ENCODE peak calls at places on chromosomes 13 and 19, in five cellular contexts. K, L, H, Z and C are unnamed samples.

GRCh38 chr13:98570929-98571372 is 6.0 kb downstream of the STK24 start:
- DNase-seq in L (peak; percentile 56), K (no peak), Z (peak; percentile 92), H (no peak), C (no peak)

GRCh38 chr13:76992548-76993001 is 694 bp downstream of the CLN5 start:
- DNase-seq in H (peak; percentile 30), L (no peak), K (no peak), Z (peak; percentile 71), C (peak; percentile 14)

GRCh38 chr13:114234266-114234644 is 442 bp upstream of the CDC16 start:
- DNase-seq in L (no peak), Z (peak; percentile 62), H (no peak), K (no peak), C (no peak)

GRCh38 chr13:101614491-101614890 is 162.0 kb downstream of the ITGBL1 start:
- DNase-seq in L (no peak), H (no peak), Z (no peak), K (no peak), C (no peak)

GRCh38 chr19:41601771-41602170 is 25.1 kb downstream of the CEACAM4 start:
- DNase-seq in L (no peak), H (no peak), K (no peak), Z (no peak), C (no peak)

GRCh38 chr13:111421216-111421615 is 100.8 kb downstream of the TEX29 start:
- DNase-seq in H (no peak), K (no peak), L (no peak), Z (no peak), C (no peak)

GRCh38 chr13:56907766-56908165 is 233.0 kb upstream of the PRR20A start:
- DNase-seq in K (no peak), H (no peak), L (no peak), Z (peak; percentile 15), C (no peak)

GRCh38 chr19:33193864-33194362 is at the start of gene LRP3:
- DNase-seq in H (peak; percentile 24), L (no peak), Z (no peak), K (no peak), C (peak; percentile 86)

GRCh38 chr13:66532146-66532545 is 698.0 kb downstream of the PCDH9 start:
- DNase-seq in Z (peak; percentile 22), K (peak; percentile 26), H (peak; percentile 73), L (no peak), C (no peak)

GRCh38 chr19:42022616-42023015 is 28.6 kb upstream of the ATP1A3 start:
- DNase-seq in K (no peak), Z (no peak), H (no peak), L (no peak), C (no peak)